ENCODE peak calls at places on chromosomes 13 and 19, in five cellular contexts. M is K562, H is H1, D is GM12878, Y is HepG2. I is an unnamed sample.

GRCh38 chr19:29590278-29590677 is 15.8 kb upstream of the POP4 start:
- DNase-seq in M (no peak), H (no peak), Y (no peak), D (no peak), I (peak)

GRCh38 chr13:36910545-36910944 is 9.5 kb downstream of the SMAD9 start:
- DNase-seq in H (no peak), M (no peak), D (no peak), Y (no peak), I (no peak)

GRCh38 chr13:49084961-49085360 is 109.2 kb downstream of the FNDC3A start:
- DNase-seq in Y (no peak), D (no peak), M (no peak), H (no peak), I (no peak)

GRCh38 chr13:80363890-80364503 is 23.1 kb upstream of the SPRY2 start:
- DNase-seq in D (no peak), M (peak), Y (peak), H (no peak), I (peak)

GRCh38 chr13:74221752-74222151 is 87.5 kb upstream of the KLF12 start:
- DNase-seq in Y (peak), D (no peak), H (no peak), M (no peak), I (no peak)

GRCh38 chr19:19489804-19490204 is 25.5 kb downstream of the TSSK6 start:
- DNase-seq in Y (no peak), D (no peak), M (no peak), H (no peak), I (peak)

GRCh38 chr13:104984296-104984818 is 1551.1 kb downstream of the EFNB2 start:
- DNase-seq in D (peak), M (no peak), Y (no peak), H (no peak), I (no peak)

GRCh38 chr19:5128932-5129389 is 160.0 kb downstream of the KDM4B start:
- DNase-seq in Y (no peak), D (no peak), H (no peak), M (peak), I (no peak)

GRCh38 chr19:42153606-42154405 is 21.6 kb upstream of the POU2F2 start:
- DNase-seq in D (no peak), H (no peak), Y (no peak), M (no peak), I (no peak)

GRCh38 chr19:5150902-5151741 is 182.2 kb downstream of the KDM4B start:
- DNase-seq in Y (no peak), M (no peak), D (no peak), H (peak), I (peak)

GRCh38 chr13:112174476-112175110 is 107.6 kb downstream of the SOX1 start:
- DNase-seq in H (no peak), D (no peak), M (no peak), Y (no peak), I (no peak)

GRCh38 chr13:31927219-31927653 is 104.3 kb upstream of the FRY start:
- DNase-seq in M (no peak), Y (peak), H (no peak), D (no peak), I (peak)

GRCh38 chr19:30342901-30343300 is 29.3 kb upstream of the ZNF536 start:
- DNase-seq in H (no peak), Y (no peak), D (no peak), M (no peak), I (no peak)

GRCh38 chr19:10603084-10603872 is 16.2 kb upstream of the AP1M2 start:
- DNase-seq in M (peak), Y (no peak), H (peak), D (peak), I (peak)

GRCh38 chr19:29410974-29411615 is 114.7 kb upstream of the VSTM2B start:
- DNase-seq in Y (no peak), H (no peak), M (no peak), D (no peak), I (no peak)

GRCh38 chr13:59360108-59360507 is 803.6 kb downstream of the DIAPH3 start:
- DNase-seq in D (no peak), M (no peak), Y (no peak), H (no peak), I (peak)

GRCh38 chr19:3509566-3509989 is 3.5 kb downstream of the FZR1 start:
- DNase-seq in Y (no peak), H (no peak), M (peak), D (no peak), I (no peak)

GRCh38 chr19:1308718-1309117 is 23.0 kb downstream of the EFNA2 start:
- DNase-seq in M (peak), D (no peak), Y (no peak), H (no peak), I (no peak)

GRCh38 chr19:54366811-54367210 is 2.1 kb upstream of the LAIR1 start:
- DNase-seq in H (no peak), D (no peak), M (no peak), Y (no peak), I (no peak)

GRCh38 chr19:54369082-54369691 is 4.5 kb upstream of the LAIR1 start:
- DNase-seq in M (no peak), Y (no peak), D (no peak), H (no peak), I (no peak)

DNA sequence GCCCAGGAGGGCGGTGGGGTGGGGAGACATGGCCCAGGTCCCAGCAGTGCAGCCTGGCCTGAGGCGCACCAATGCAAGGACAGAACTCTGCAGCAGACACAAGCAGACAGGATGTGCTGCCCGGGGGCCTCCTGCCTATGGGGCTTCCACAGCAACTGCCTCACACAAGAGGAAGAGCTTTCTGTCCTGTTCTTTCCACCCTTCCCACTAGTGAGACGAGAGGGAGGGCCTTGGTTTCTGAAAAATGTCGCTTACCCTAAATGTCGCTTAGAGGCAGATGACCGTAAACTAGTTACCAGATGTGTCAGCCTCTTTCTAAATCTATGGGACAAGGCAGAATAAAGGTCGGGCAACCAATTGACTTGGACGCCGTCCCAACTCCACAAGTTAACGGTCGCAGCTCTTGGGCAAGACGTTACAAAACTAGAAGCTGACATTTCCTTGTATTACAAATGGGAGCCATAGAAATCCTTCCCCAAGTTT is at the start of gene LAIR1:
- DNase-seq in D (no peak), H (no peak), Y (no peak), M (no peak), I (no peak)
- H3K4me3 ChIP-seq in D (no peak), H (no peak), Y (no peak), M (no peak), I (no peak)

DNA sequence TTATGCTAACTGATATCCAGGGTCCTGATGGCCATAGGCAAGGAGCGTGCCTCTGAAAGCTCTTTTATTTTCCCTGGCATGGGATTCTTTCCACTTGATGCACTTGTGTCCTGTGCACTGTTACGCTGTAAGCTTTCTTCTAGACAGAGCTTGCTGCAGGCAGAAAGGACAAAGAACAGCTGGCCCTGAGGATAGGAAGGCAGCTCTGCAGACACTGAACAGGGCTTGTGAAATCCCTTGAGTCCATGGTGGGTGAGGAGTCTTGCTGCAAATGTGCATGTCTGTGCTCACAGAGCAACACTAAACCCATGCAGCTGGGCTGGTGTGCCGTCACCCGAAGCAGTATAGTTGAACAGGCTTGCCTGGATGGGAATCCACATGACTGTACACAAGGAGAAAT is 126.6 kb downstream of the AKAP11 start:
- DNase-seq in Y (no peak), H (no peak), D (no peak), M (no peak), I (no peak)
- TF ChIP-seq CREB1 in Y (no peak), H (no peak), D (no peak), M (no peak), I (no peak)

GRCh38 chr13:27925220-27925991 is 5.6 kb downstream of the PDX1 start:
- DNase-seq in H (no peak), M (no peak), D (no peak), Y (no peak), I (no peak)

GRCh38 chr13:27924529-27925141 is 4.8 kb downstream of the PDX1 start:
- DNase-seq in H (peak), M (no peak), D (no peak), Y (no peak), I (peak)

GRCh38 chr13:27922974-27923612 is 3.3 kb downstream of the PDX1 start:
- DNase-seq in M (no peak), H (no peak), D (no peak), Y (no peak), I (peak)

GRCh38 chr13:27921961-27922910 is 2.4 kb downstream of the PDX1 start:
- DNase-seq in H (peak), D (no peak), M (no peak), Y (no peak), I (peak)

DNA sequence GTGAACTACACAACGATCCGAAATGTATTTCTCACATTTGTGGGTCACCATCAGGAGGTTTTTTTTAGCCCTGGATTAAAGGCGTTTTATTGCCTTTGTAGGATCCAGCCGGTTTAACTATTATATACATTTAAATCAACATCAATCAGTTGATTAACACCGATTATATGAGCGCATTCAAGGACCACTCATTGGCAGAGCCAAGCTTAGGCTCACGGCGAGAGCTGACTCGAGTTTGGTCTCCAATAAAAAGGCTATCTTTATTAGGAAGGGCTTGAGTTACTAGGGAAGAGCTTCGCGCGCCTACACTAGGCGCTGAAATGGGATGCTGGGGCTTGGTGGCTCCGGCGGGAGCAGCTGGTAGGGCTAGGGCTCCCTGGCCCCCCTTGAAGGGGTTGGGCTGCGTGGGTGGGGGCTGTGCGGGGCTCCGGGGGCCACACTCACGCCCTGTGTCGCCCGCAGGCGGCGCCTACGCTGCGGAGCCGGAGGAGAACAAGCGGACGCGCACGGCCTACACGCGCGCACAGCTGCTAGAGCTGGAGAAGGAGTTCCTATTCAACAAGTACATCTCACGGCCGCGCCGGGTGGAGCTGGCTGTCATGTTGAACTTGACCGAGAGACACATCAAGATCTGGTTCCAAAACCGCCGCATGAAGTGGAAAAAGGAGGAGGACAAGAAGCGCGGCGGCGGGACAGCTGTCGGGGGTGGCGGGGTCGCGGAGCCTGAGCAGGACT is 4.2 kb downstream of the PDX1 start:
- DNase-seq in D (no peak), M (no peak), Y (no peak), H (peak), I (peak)
- H3K4me3 ChIP-seq in D (no peak), M (no peak), Y (no peak), H (no peak), I (peak)

GRCh38 chr13:94596575-94596971 is 621 bp upstream of the TGDS start:
- DNase-seq in Y (no peak), M (no peak), D (no peak), H (no peak), I (no peak)

GRCh38 chr13:94590744-94591143 is 5.2 kb downstream of the TGDS start:
- DNase-seq in D (no peak), H (no peak), Y (no peak), M (no peak), I (no peak)

GRCh38 chr13:94595943-94596574 is at the start of gene TGDS:
- DNase-seq in D (peak), H (peak), Y (peak), M (peak), I (peak)

GRCh38 chr13:94598281-94598680 is 2.3 kb upstream of the TGDS start:
- DNase-seq in Y (no peak), D (no peak), H (no peak), M (no peak), I (no peak)

DNA sequence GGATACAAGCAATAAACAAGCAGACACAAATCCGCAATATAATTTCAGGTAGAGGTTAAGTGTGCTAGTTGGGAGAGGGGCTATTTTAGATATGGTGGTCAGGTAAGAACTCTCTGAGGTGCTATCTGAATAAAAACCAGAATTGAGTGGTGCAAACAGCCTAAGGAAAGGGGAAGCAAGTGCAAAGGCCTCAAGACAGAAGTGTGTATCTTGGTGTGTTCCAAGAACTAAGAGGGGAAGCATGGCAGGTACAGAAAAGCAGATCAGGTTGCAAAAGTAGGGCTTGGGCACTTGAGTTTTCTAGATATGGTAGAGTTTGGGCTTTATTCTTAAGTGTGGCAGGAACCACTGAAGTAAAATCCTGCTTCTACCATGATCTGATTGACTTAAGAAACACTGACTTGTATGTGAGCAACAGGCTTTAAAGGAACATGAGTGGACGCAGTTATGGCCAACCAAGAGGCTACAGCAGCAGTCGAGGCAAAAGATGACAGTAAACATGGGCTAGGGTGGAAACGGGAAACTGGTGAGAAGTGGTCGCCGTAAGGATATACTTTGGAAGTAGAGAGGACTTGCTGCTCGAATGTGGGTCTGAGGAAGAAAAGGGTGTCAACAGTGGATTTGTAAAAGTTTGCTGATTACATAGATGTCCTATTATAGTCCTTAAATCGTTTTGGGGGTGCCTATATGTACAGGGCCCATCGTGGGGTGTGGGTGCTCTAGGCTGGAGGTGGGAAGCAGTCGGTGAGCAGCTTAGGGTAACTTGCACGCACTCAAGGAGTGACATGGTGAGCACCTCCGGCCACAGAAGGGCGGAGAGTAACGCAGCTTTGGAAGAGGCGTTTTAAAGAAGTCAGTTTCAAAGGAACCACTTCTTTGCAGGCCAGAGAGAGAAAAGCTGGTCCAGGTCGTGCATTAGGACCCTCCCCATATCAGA is 678 bp downstream of the TGDS start:
- DNase-seq in M (peak), D (no peak), Y (no peak), H (no peak), I (peak)
- TF ChIP-seq CREB1 in M (no peak), D (no peak), Y (no peak), H (no peak), I (no peak)

I was measured in GM23338.